ENCODE peak calls at places on chromosome 2, in seven cellular contexts. U is GM12878, S is endothelial cell of umbilical vein, R is transverse colon, K is HepG2, Z is suprapubic skin, C is Panc1. O is an unnamed sample. For H3K9me3, the result is how much of the 10 kb centered on the place peaks cover.

GRCh38 chr2:43412121-43412753 is 183.6 kb downstream of the THADA start:
- DNase-seq in C (no peak), K (no peak), Z (no peak), U (no peak), R (no peak), S (peak), O (no peak)

GRCh38 chr2:136905779-136906178 is 140.4 kb downstream of the THSD7B start:
- DNase-seq in C (no peak), S (no peak), R (no peak), U (no peak), Z (no peak), K (no peak), O (no peak)

GRCh38 chr2:86078801-86079545 is 26.7 kb downstream of the POLR1A start:
- DNase-seq in Z (no peak), R (peak), U (no peak), K (no peak), S (peak), C (no peak), O (no peak)

GRCh38 chr2:142533083-142533482 is 344.4 kb upstream of the KYNU start:
- DNase-seq in U (no peak), S (no peak), C (no peak), Z (no peak), K (no peak), R (no peak), O (no peak)

GRCh38 chr2:7621018-7621814 is 704.0 kb downstream of the RNF144A start:
- DNase-seq in S (no peak), C (no peak), U (no peak), R (no peak), K (no peak), Z (no peak), O (no peak)

GRCh38 chr2:174634130-174635014 is 36.8 kb upstream of the WIPF1 start:
- DNase-seq in Z (no peak), S (peak), C (no peak), R (peak), K (no peak), U (peak), O (no peak)

GRCh38 chr2:105518897-105519296 is 120.0 kb upstream of the FHL2 start:
- DNase-seq in C (no peak), S (no peak), R (peak), Z (no peak), U (no peak), K (peak), O (no peak)

GRCh38 chr2:207768891-207769596 is 662 bp downstream of the FZD5 start:
- DNase-seq in U (no peak), S (peak), K (peak), C (no peak), R (peak), Z (peak), O (no peak)

GRCh38 chr2:207319321-207319720 is 153.6 kb upstream of the KLF7 start:
- DNase-seq in C (no peak), S (no peak), U (no peak), R (no peak), K (no peak), Z (no peak), O (no peak)

GRCh38 chr2:85705680-85706039 is 11.5 kb downstream of the GNLY start:
- DNase-seq in Z (peak), K (peak), U (no peak), C (no peak), R (peak), S (peak), O (no peak)

GRCh38 chr2:178271629-178272333 is 77.5 kb downstream of the OSBPL6 start:
- DNase-seq in K (no peak), S (no peak), C (no peak), Z (peak), U (no peak), R (peak), O (no peak)

GRCh38 chr2:144445196-144445595 is 74.7 kb downstream of the ZEB2 start:
- DNase-seq in C (no peak), U (no peak), Z (no peak), S (no peak), K (no peak), R (no peak), O (no peak)

GRCh38 chr2:64624862-64625261 is 28.9 kb downstream of the SERTAD2 start:
- DNase-seq in U (no peak), R (no peak), C (no peak), S (no peak), Z (peak), K (no peak), O (no peak)

GRCh38 chr2:88933980-88934379 is 242.5 kb downstream of the RPIA start:
- DNase-seq in C (no peak), U (no peak), R (no peak), K (peak), S (peak), Z (no peak), O (no peak)

GRCh38 chr2:18749912-18750526 is 160.7 kb upstream of the NT5C1B start:
- DNase-seq in R (peak), S (peak), U (no peak), K (peak), Z (no peak), C (no peak), O (no peak)

GRCh38 chr2:100228967-100229366 is 86.6 kb upstream of the AFF3 start:
- DNase-seq in R (no peak), S (no peak), Z (no peak), K (no peak), C (no peak), U (no peak), O (no peak)

GRCh38 chr2:6943523-6943922 is 26.3 kb downstream of the RNF144A start:
- DNase-seq in K (no peak), S (no peak), U (no peak), R (no peak), Z (no peak), C (no peak), O (no peak)

GRCh38 chr2:170714156-170715061 is 728 bp upstream of the SP5 start:
- DNase-seq in S (no peak), K (no peak), U (no peak), Z (peak), C (no peak), R (peak), O (no peak)

GRCh38 chr2:26696352-26696816 is 3.9 kb downstream of the KCNK3 start:
- DNase-seq in S (peak), K (no peak), Z (no peak), R (no peak), U (no peak), C (peak), O (no peak)

GRCh38 chr2:146978891-146979555 is 865.8 kb upstream of the ACVR2A start:
- DNase-seq in U (no peak), C (no peak), S (no peak), K (no peak), R (no peak), Z (no peak), O (no peak)

GRCh38 chr2:234300393-234300792 is 196.5 kb downstream of the ARL4C start:
- DNase-seq in R (no peak), U (no peak), K (no peak), C (no peak), Z (no peak), S (no peak), O (no peak)

GRCh38 chr2:86661333-86661732 is 37.7 kb upstream of the RNF103 start:
- DNase-seq in U (no peak), K (no peak), Z (no peak), C (no peak), S (no peak), R (no peak), O (no peak)

GRCh38 chr2:106812377-106812776 is 73.6 kb downstream of the ST6GAL2 start:
- DNase-seq in K (no peak), R (no peak), Z (no peak), U (no peak), C (no peak), S (no peak), O (no peak)

DNA sequence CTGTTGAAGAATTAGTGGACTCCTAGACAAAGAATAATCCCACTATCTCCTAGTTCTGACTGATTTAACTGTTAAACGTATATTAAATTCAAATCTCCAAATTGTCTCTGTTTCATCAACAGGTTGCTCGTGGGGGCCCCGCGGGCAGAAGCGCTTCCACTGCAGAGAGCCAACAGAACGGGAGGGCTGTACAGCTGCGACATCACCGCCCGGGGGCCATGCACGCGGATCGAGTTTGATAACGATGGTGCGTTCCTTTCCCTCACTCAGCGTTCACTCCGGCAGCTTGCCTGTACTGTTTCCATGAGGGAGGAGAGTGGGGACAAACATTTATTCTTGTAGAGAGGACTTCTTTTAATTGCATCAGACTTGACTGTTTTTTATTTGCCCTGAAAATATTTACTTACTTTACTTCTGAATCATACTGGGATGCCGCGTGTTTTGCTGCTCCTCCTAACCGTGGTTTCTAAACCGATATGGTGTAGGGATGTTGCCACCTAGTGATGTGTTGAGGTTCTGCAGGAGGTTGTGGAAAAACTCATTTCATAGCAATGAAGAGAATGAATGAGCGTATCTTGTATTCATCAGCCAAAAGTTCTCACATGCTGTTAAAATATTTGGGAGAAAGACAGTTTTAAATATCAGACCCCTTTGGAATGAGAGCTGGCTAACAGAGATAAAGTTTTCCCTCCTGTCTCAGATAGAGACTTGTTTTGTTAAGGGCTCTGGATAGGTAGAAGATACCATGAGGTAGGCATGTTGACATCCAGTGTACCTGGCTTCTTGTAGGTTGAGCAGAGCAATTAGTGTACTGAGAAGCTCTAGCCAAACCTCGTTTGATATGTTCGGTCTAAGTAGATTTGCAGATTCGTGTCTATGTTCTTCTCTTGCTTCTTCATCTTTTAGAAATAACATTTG is 38.3 kb downstream of the ITGA6 start:
- DNase-seq in S (peak), C (peak), K (peak), R (peak), Z (peak), U (no peak), O (peak)
- TF ChIP-seq POLR2AphosphoS5 in S (no peak), C (no peak), K (no peak), R (peak), Z (no peak), U (no peak), O (no peak)

GRCh38 chr2:16324544-16324937 is 341.1 kb downstream of the CYRIA start:
- DNase-seq in C (no peak), U (no peak), K (no peak), S (no peak), Z (no peak), R (no peak), O (no peak)

GRCh38 chr2:16323551-16324543 is 341.8 kb downstream of the CYRIA start:
- DNase-seq in S (no peak), K (no peak), Z (no peak), R (no peak), C (no peak), U (no peak), O (no peak)

GRCh38 chr2:16321872-16322271 is 343.8 kb downstream of the CYRIA start:
- DNase-seq in Z (no peak), S (no peak), R (no peak), C (no peak), K (no peak), U (no peak), O (no peak)

GRCh38 chr2:16322308-16323130 is 343.1 kb downstream of the CYRIA start:
- DNase-seq in C (no peak), R (no peak), U (no peak), S (no peak), K (no peak), Z (no peak), O (no peak)

GRCh38 chr2:16323131-16323520 is 342.5 kb downstream of the CYRIA start:
- DNase-seq in K (no peak), U (no peak), Z (no peak), C (no peak), S (no peak), R (no peak), O (no peak)
- H3K9me3 ChIP-seq in K (under half), U (under half), Z (under half), C (under half), S (under half), R (under half), O (under half)

GRCh38 chr2:121755237-121756111 is at the start of gene TSN:
- DNase-seq in Z (peak), S (peak), U (peak), R (peak), C (peak), K (peak), O (peak)

GRCh38 chr2:121754851-121755236 is 607 bp upstream of the TSN start:
- DNase-seq in Z (no peak), S (no peak), K (no peak), U (no peak), C (no peak), R (no peak), O (no peak)
- H3K27ac ChIP-seq in Z (no peak), S (no peak), K (peak), U (no peak), C (peak), R (peak), O (peak)

DNA sequence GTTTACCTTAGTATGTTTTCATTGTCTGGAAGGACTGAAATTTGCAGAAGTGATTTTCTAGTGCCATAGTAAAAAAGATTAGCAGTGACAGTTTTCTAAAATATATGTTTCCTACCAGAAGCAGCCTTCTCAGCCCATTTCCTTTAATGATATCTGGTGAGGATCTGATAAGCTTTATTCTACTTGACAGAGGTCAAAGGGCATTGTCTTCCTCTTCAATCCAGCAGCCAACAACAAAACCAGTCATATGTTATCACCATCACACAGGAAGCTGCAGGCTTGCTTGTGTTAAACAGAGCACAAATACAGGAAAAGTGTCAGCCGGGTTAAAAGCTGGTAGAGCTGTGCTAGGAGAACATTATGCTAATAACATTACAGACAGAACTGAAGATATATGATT is 35.6 kb upstream of the ZSWIM2 start:
- DNase-seq in U (no peak), K (no peak), S (peak), R (no peak), Z (no peak), C (no peak), O (no peak)
- TF ChIP-seq POLR2AphosphoS5 in U (no peak), K (no peak), S (peak), R (no peak), Z (no peak), C (no peak), O (no peak)

GRCh38 chr2:101912545-101912944 is 79.2 kb upstream of the IL1R2 start:
- DNase-seq in K (no peak), Z (no peak), S (no peak), U (peak), C (no peak), R (no peak), O (no peak)
- H3K9me3 ChIP-seq in K (under half), Z (under half), S (under half), U (under half), C (under half), R (under half), O (under half)

O was measured in SK-N-MC.